ENCODE peak calls at places on chromosomes 4 and X, in six cellular contexts. P is neuronal stem cell, U is spleen, M is pancreas, W is left lung, T is A549. A is an unnamed sample.

GRCh38 chr4:169628579-169628978 is 8.2 kb downstream of the CLCN3 start:
- DNase-seq in P (no peak), U (no peak), M (no peak), W (no peak), T (no peak), A (no peak)

GRCh38 chr4:34323549-34324325 is 1920.6 kb downstream of the ARAP2 start:
- DNase-seq in P (no peak), U (no peak), M (no peak), W (no peak), T (no peak), A (no peak)

GRCh38 chrX:42247241-42247640 is 323.9 kb upstream of the CASK start:
- DNase-seq in P (no peak), U (no peak), M (no peak), W (no peak), T (no peak), A (no peak)

GRCh38 chrX:69387559-69388487 is 116.3 kb upstream of the NALF2 start:
- DNase-seq in P (peak; percentile 62), U (no peak), M (peak; percentile 73), W (peak; percentile 37), T (peak; percentile 43), A (peak; percentile 49)

GRCh38 chr4:150828159-150828558 is 186.9 kb downstream of the LRBA start:
- DNase-seq in P (no peak), U (peak; percentile 72), M (no peak), W (no peak), T (no peak), A (no peak)

GRCh38 chr4:161604516-161605300 is 559.1 kb downstream of the FSTL5 start:
- DNase-seq in P (no peak), U (no peak), M (no peak), W (no peak), T (no peak), A (no peak)

GRCh38 chr4:175411251-175411650 is 400.8 kb downstream of the GPM6A start:
- DNase-seq in P (no peak), U (no peak), M (no peak), W (no peak), T (no peak), A (no peak)

GRCh38 chr4:148998719-148999118 is 556.5 kb upstream of the NR3C2 start:
- DNase-seq in P (peak; percentile 23), U (no peak), M (no peak), W (no peak), T (no peak), A (no peak)

GRCh38 chrX:77776648-77777047 is 9.4 kb downstream of the ATRX start:
- DNase-seq in P (no peak), U (no peak), M (no peak), W (no peak), T (no peak), A (no peak)

GRCh38 chrX:9320940-9321339 is 143.9 kb upstream of the TBL1X start:
- DNase-seq in P (no peak), U (no peak), M (no peak), W (no peak), T (peak; percentile 30), A (no peak)

GRCh38 chrX:113741744-113742143 is 842.1 kb upstream of the HTR2C start:
- DNase-seq in P (no peak), U (no peak), M (no peak), W (no peak), T (no peak), A (no peak)

GRCh38 chr4:87716350-87717041 is 66.4 kb downstream of the DMP1 start:
- DNase-seq in P (no peak), U (no peak), M (no peak), W (no peak), T (no peak), A (peak; percentile 28)

GRCh38 chrX:34559325-34559724 is 97.8 kb downstream of the TMEM47 start:
- DNase-seq in P (no peak), U (no peak), M (no peak), W (no peak), T (no peak), A (no peak)

GRCh38 chrX:125205918-125206665 is 113.6 kb upstream of the TEX13C start:
- DNase-seq in P (no peak), U (peak; percentile 66), M (no peak), W (no peak), T (no peak), A (peak; percentile 12)

GRCh38 chr4:1199556-1200331 is 27.4 kb upstream of the SPON2 start:
- DNase-seq in P (no peak), U (peak; percentile 72), M (no peak), W (peak; percentile 30), T (no peak), A (no peak)

GRCh38 chr4:165461176-165461835 is 82.5 kb downstream of the CPE start:
- DNase-seq in P (no peak), U (no peak), M (no peak), W (no peak), T (no peak), A (peak; percentile 28)

GRCh38 chr4:16161866-16162408 is 64.3 kb downstream of the TAPT1 start:
- DNase-seq in P (no peak), U (no peak), M (no peak), W (no peak), T (no peak), A (no peak)

GRCh38 chr4:185734930-185735329 is 77.1 kb downstream of the SORBS2 start:
- DNase-seq in P (no peak), U (no peak), M (no peak), W (no peak), T (no peak), A (no peak)

GRCh38 chr4:47954679-47955078 is 40.3 kb upstream of the NFXL1 start:
- DNase-seq in P (no peak), U (no peak), M (no peak), W (no peak), T (no peak), A (no peak)

GRCh38 chr4:1419708-1420107 is 13.5 kb upstream of the NKX1-1 start:
- DNase-seq in P (no peak), U (peak; percentile 41), M (no peak), W (no peak), T (no peak), A (no peak)

GRCh38 chr4:19961092-19961491 is 290.6 kb upstream of the SLIT2 start:
- DNase-seq in P (no peak), U (no peak), M (no peak), W (no peak), T (no peak), A (no peak)

GRCh38 chr4:48913346-48913745 is 6.8 kb upstream of the OCIAD2 start:
- DNase-seq in P (no peak), U (no peak), M (no peak), W (no peak), T (no peak), A (no peak)

GRCh38 chrX:111869639-111870034 is 6.3 kb upstream of the TRPC5OS start:
- DNase-seq in P (peak; percentile 54), U (no peak), M (no peak), W (no peak), T (peak; percentile 5), A (peak; percentile 25)

GRCh38 chrX:119647552-119648420 is 41.6 kb upstream of the NKRF start:
- DNase-seq in P (no peak), U (no peak), M (no peak), W (no peak), T (no peak), A (no peak)

GRCh38 chr4:117957570-117957969 is 76.7 kb upstream of the NDST3 start:
- DNase-seq in P (no peak), U (no peak), M (no peak), W (no peak), T (no peak), A (no peak)
- H3K4me1 ChIP-seq in P (no peaks in the 10 kb centered on the region), U (no peaks in the 10 kb centered on the region), M (no peaks in the 10 kb centered on the region), W (no peaks in the 10 kb centered on the region), T (no peaks in the 10 kb centered on the region), A (no peaks in the 10 kb centered on the region)

GRCh38 chrX:57900961-57901360 is 9.3 kb downstream of the ZXDA start:
- DNase-seq in P (no peak), U (no peak), M (no peak), W (no peak), T (no peak), A (no peak)

GRCh38 chrX:57904481-57904880 is 5.8 kb downstream of the ZXDA start:
- DNase-seq in P (no peak), U (no peak), M (no peak), W (no peak), T (no peak), A (no peak)

GRCh38 chrX:57902633-57903032 is 7.6 kb downstream of the ZXDA start:
- DNase-seq in P (no peak), U (no peak), M (no peak), W (no peak), T (no peak), A (no peak)

GRCh38 chrX:57906790-57907189 is 3.5 kb downstream of the ZXDA start:
- DNase-seq in P (no peak), U (no peak), M (no peak), W (no peak), T (no peak), A (no peak)

DNA sequence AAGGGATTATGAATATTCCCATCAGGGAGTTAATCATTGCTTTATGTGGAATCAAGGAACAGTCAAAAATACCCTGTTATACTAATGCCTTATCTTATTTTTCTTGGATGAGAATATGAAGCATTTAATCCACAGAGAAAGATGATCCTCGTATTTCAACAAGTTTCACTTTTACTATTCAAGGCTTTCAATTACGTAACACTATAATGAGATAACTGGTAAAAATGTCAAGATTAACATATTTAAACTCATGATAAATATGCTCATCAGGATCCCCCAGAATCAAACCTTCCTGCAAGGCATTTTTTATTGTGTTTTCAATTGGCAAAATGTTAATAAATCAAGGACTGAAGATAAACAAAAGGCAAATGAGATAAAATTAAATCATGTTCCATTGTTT is 5.1 kb downstream of the ZXDA start:
- DNase-seq in P (no peak), U (no peak), M (no peak), W (no peak), T (no peak), A (no peak)
- H3K4me3 ChIP-seq in P (no peak overlapping the region), U (no peak overlapping the region), M (no peak overlapping the region), W (no peak overlapping the region), T (no peak overlapping the region), A (no peak overlapping the region)

DNA sequence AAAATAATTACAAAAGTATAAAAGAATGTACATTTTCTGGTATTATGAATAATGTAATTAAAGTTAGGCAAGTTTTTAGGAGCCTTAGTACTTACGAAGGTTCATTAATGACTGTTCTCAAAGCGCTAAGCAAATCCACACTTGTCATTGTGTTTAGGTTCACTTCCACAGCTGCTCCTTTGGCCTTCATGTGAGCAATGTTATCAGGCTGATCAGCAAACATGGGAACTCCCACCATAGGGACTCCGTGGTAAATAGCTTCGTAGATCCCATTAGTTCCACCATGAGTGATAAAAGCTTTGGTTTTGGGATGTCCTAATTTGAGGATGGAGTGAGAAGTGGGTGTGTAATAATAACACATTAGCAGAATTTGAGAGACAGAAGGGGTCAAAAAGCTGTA is 45.1 kb downstream of the UGT2A2 start:
- DNase-seq in P (no peak), U (no peak), M (no peak), W (no peak), T (no peak), A (no peak)
- H3K27ac ChIP-seq in P (no peak overlapping the region), U (no peak overlapping the region), M (no peak overlapping the region), W (no peak overlapping the region), T (no peak overlapping the region), A (no peak overlapping the region)

DNA sequence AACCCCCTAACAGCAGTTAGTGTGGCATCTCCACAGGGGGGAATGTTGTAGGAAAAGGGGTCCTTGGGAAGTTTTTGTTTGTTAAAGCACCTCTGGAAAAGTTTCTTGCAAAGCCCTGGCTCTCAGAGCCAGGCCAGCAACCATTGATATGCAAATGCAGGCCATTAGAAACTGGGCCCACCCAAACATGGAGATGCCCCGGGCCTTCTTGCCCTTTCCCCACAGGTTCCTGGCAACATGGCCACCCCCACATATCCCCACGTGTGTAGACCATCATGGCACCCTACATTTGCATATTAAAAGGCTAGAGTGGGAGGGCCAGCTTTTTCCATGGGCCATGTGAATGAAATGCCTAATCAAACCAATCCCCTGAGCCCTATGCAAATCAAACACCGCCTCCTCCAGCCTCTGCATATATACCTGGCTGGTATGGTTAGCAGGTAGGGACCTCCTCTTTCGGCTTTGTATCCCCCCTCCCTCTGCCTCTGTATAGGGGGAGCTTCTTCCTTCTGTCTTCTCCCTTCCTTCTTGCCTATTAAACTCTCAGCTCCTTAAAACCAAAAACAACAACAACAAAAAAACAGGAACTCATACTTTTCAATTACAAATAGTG is 44.0 kb upstream of the ZCCHC13 start:
- DNase-seq in P (no peak), U (no peak), M (no peak), W (no peak), T (no peak), A (no peak)
- H3K4me1 ChIP-seq in P (no peaks in the 10 kb centered on the region), U (no peaks in the 10 kb centered on the region), M (no peaks in the 10 kb centered on the region), W (no peaks in the 10 kb centered on the region), T (peaks cover 68% of the 10 kb centered on the region), A (no peaks in the 10 kb centered on the region)